ENCODE peak calls at places on chromosomes 5 and 9, in ten cellular contexts. Z, P, B, S, I, Y, F, D, G and H are unnamed samples.

GRCh38 chr5:175922192-175922885 is 45.8 kb downstream of the THOC3 start:
- DNase-seq in F (peak), Y (peak), I (no peak), S (peak), G (peak), D (no peak), P (peak), Z (peak), B (no peak), H (peak)

GRCh38 chr5:42656661-42657035 is 100.0 kb upstream of the CCDC152 start:
- DNase-seq in F (no peak), G (no peak), P (no peak), D (no peak), S (no peak), Y (peak), Z (no peak), I (no peak), B (no peak), H (peak)

GRCh38 chr9:35116898-35117551 is 1.4 kb upstream of the ATOSB start:
- DNase-seq in P (peak), S (peak), F (peak), B (peak), Y (peak), Z (peak), D (peak), I (peak), G (peak), H (peak)

GRCh38 chr5:74641778-74642542 is 1.4 kb upstream of the ENC1 start:
- DNase-seq in F (peak), I (peak), Z (peak), D (peak), Y (peak), S (peak), B (peak), P (peak), G (no peak), H (peak)

GRCh38 chr5:112738180-112738560 is 485 bp downstream of the APC start:
- DNase-seq in D (no peak), B (no peak), Z (no peak), P (no peak), S (no peak), F (no peak), I (peak), Y (no peak), G (no peak), H (peak)

GRCh38 chr9:120735415-120736126 is 21.3 kb upstream of the MEGF9 start:
- DNase-seq in Z (peak), P (peak), B (peak), D (no peak), G (no peak), I (no peak), F (no peak), S (no peak), Y (peak), H (peak)

GRCh38 chr9:81609782-81610738 is 79.3 kb downstream of the TLE1 start:
- DNase-seq in I (peak), F (no peak), G (no peak), P (peak), D (no peak), Z (no peak), Y (peak), B (no peak), S (no peak), H (peak)

GRCh38 chr9:37575511-37575914 is 667 bp downstream of the FBXO10 start:
- DNase-seq in D (no peak), I (peak), S (no peak), Y (no peak), P (no peak), B (peak), G (no peak), Z (no peak), F (no peak), H (no peak)

GRCh38 chr5:30849801-30850370 is 343.6 kb upstream of the CDH6 start:
- DNase-seq in P (peak), S (no peak), Z (no peak), B (no peak), F (peak), I (no peak), D (no peak), Y (peak), G (peak), H (peak)

GRCh38 chr9:34086889-34087288 is 38.2 kb upstream of the UBAP2 start:
- DNase-seq in I (no peak), S (no peak), G (no peak), Y (no peak), B (no peak), F (no peak), Z (no peak), D (no peak), P (no peak), H (no peak)

DNA sequence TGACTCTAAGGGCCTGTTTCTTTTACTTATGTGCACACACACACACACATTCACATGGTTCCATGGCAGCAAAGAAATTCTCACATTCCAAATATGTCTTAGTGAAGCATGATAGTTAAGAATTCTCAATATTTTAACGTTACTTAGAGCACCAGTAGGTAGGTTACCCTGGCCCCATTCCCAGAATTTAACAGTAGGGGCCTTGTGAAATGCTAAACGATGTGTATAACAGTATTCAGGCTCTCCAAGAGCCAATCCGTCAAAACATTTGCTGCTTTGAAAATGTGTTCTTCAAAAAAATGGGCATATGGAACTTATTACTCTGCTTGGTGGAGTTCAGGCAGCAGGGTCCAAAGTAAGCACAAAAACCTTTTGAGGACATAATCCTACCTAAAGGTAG is 93.7 kb upstream of the DAB2 start:
- DNase-seq in P (no peak), B (no peak), D (no peak), S (peak), I (no peak), Z (peak), Y (no peak), G (no peak), F (peak), H (peak)
- H3K4me3 ChIP-seq in P (no peak), B (no peak), D (no peak), S (no peak), I (no peak), Z (no peak), Y (no peak), G (no peak), F (no peak), H (no peak)

DNA sequence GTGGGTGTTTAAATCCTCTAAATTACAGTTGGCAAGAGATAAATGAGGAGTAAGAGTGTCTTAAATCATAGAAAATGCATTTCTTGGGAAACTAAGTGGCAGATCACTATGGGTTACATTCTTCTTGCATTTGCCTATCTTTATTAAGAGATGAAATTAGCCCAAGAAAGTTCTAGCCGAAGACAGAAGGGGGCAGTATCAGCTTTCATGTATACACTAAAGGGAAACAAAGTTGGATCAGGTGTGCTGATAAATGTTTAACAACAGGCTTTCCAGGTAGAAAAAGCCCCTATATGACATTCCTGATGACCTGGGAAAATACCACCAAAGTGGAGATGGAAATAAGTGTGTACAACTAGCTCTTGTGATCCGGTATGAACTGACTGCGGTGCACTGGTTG is 81.9 kb upstream of the TLR4 start:
- DNase-seq in F (no peak), B (no peak), D (no peak), Z (no peak), I (no peak), P (no peak), Y (no peak), S (no peak), G (no peak), H (peak)
- TF ChIP-seq CTCF in F (no peak), B (no peak), D (no peak), Z (no peak), I (no peak), P (no peak), Y (no peak), S (peak), G (no peak), H (peak)

GRCh38 chr5:122693963-122694362 is 80.9 kb upstream of the SNX2 start:
- DNase-seq in Z (no peak), F (no peak), P (no peak), B (no peak), G (no peak), I (no peak), Y (no peak), S (no peak), D (no peak), H (no peak)
- H3K4me3 ChIP-seq in Z (no peak), F (no peak), P (no peak), B (no peak), G (no peak), I (no peak), Y (no peak), S (no peak), D (no peak), H (no peak)

GRCh38 chr9:9003184-9003583 is 1203.6 kb upstream of the DMAC1 start:
- DNase-seq in G (no peak), S (peak), Y (peak), I (no peak), Z (no peak), B (peak), D (no peak), F (peak), P (peak), H (peak)
- TF ChIP-seq CTCF in G (no peak), S (peak), Y (peak), I (no peak), Z (no peak), B (no peak), D (no peak), F (peak), P (peak), H (no peak)

DNA sequence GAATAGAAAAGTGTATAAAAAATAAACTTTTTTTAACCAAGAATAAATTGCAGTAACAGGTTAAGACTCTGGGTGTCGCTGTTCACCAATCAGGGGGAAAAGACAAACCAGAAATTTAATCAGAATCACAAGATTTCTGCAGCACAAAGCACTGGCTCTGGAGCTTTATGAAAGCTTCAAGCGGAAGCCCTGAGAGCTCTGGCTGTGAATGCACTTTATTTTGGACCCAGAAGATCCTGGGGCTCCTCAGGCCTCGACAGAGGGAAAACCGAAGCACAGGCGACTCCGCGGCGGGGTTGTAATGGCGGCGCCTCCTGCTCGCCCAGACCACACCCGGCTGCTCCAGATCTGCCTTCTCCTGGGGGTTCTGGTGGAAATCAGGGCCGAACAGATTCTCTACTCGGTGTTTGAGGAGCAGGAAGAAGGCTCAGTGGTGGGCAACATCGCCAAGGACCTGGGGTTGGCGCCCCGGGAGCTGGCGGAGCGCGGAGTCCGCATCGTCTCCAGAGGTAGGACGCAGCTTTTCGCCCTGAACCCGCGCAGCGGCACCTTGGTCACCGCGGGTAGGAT is at the start of gene PCDHGA4:
- DNase-seq in F (no peak), P (no peak), Y (no peak), Z (no peak), D (no peak), S (no peak), I (no peak), G (no peak), B (no peak), H (no peak)
- H3K4me3 ChIP-seq in F (peak), P (no peak), Y (peak), Z (peak), D (no peak), S (peak), I (no peak), G (no peak), B (peak), H (peak)

GRCh38 chr9:114382951-114383865 is 4.6 kb downstream of the AKNA start:
- DNase-seq in Y (no peak), D (no peak), B (peak), S (no peak), I (peak), G (no peak), Z (no peak), P (no peak), F (no peak), H (no peak)
- TF ChIP-seq CTCF in Y (no peak), D (no peak), B (peak), S (peak), I (peak), G (no peak), Z (peak), P (peak), F (peak), H (peak)